ENCODE peak calls at places on chromosomes 4 and X, in six cellular contexts. H, G, O, Y, S and P are unnamed samples.

GRCh38 chr4:66927937-66928336 is 617.4 kb downstream of the CENPC start:
- DNase-seq in H (no peak), G (no peak), O (no peak), Y (no peak), S (no peak), P (no peak)

GRCh38 chr4:71473541-71474240 is 134.9 kb downstream of the SLC4A4 start:
- DNase-seq in H (no peak), G (no peak), O (no peak), Y (no peak), S (no peak), P (no peak)

GRCh38 chrX:103651374-103651773 is 22.6 kb downstream of the TCEAL1 start:
- DNase-seq in H (no peak), G (no peak), O (no peak), Y (no peak), S (no peak), P (no peak)

GRCh38 chr4:166882221-166882620 is 352.1 kb downstream of the SPOCK3 start:
- DNase-seq in H (no peak), G (no peak), O (no peak), Y (no peak), S (no peak), P (no peak)

GRCh38 chrX:105302246-105302645 is 81.8 kb upstream of the TEX13A start:
- DNase-seq in H (no peak), G (no peak), O (no peak), Y (no peak), S (no peak), P (no peak)

GRCh38 chr4:141074098-141074878 is 59.0 kb downstream of the RNF150 start:
- DNase-seq in H (no peak), G (no peak), O (no peak), Y (no peak), S (no peak), P (no peak)

GRCh38 chr4:139015948-139016451 is 419 bp downstream of the NOCT start:
- DNase-seq in H (no peak), G (no peak), O (peak; percentile 53), Y (peak; percentile 53), S (peak; percentile 92), P (peak; percentile 42)

GRCh38 chr4:38290360-38290759 is 330.2 kb downstream of the PTTG2 start:
- DNase-seq in H (no peak), G (no peak), O (no peak), Y (no peak), S (no peak), P (no peak)

GRCh38 chrX:31376408-31376807 is 304.6 kb upstream of the FTHL17 start:
- DNase-seq in H (no peak), G (no peak), O (no peak), Y (no peak), S (no peak), P (no peak)

GRCh38 chr4:135724426-135724825 is 1522.8 kb upstream of the PABPC4L start:
- DNase-seq in H (no peak), G (no peak), O (no peak), Y (no peak), S (no peak), P (no peak)

GRCh38 chr4:164949448-164950118 is 27.9 kb downstream of the TRIM61 start:
- DNase-seq in H (no peak), G (no peak), O (no peak), Y (no peak), S (no peak), P (no peak)

GRCh38 chrX:119004920-119005524 is 30.6 kb downstream of the LONRF3 start:
- DNase-seq in H (peak; percentile 32), G (peak; percentile 66), O (peak; percentile 54), Y (peak; percentile 50), S (peak; percentile 64), P (peak; percentile 39)

GRCh38 chr4:166301266-166301665 is 428.2 kb downstream of the TLL1 start:
- DNase-seq in H (no peak), G (no peak), O (no peak), Y (no peak), S (no peak), P (no peak)

GRCh38 chrX:49838374-49838773 is 9.3 kb downstream of the PAGE4 start:
- DNase-seq in H (no peak), G (no peak), O (peak; percentile 25), Y (no peak), S (no peak), P (no peak)

GRCh38 chrX:107571296-107571998 is 56.9 kb upstream of the PRPS1 start:
- DNase-seq in H (no peak), G (no peak), O (peak; percentile 24), Y (no peak), S (no peak), P (no peak)

GRCh38 chrX:68504237-68504636 is 5.4 kb downstream of the YIPF6 start:
- DNase-seq in H (no peak), G (no peak), O (no peak), Y (no peak), S (no peak), P (no peak)

GRCh38 chrX:132488092-132488749 is 617 bp downstream of the MBNL3 start:
- DNase-seq in H (no peak), G (no peak), O (no peak), Y (no peak), S (no peak), P (no peak)

GRCh38 chr4:74934016-74934821 is 1.3 kb downstream of the PARM1 start:
- DNase-seq in H (peak; percentile 35), G (peak; percentile 69), O (peak; percentile 21), Y (peak; percentile 64), S (peak; percentile 58), P (peak; percentile 22)

GRCh38 chr4:183326853-183327252 is 4.6 kb upstream of the CLDN24 start:
- DNase-seq in H (no peak), G (no peak), O (no peak), Y (no peak), S (no peak), P (no peak)

GRCh38 chr4:62917649-62918048 is 1491.6 kb downstream of the TECRL start:
- DNase-seq in H (no peak), G (no peak), O (no peak), Y (no peak), S (no peak), P (no peak)

GRCh38 chr4:185119927-185120630 is 23.0 kb upstream of the SLC25A4 start:
- DNase-seq in H (no peak), G (no peak), O (no peak), Y (no peak), S (no peak), P (no peak)

GRCh38 chr4:89598602-89599001 is 238.4 kb downstream of the SNCA start:
- DNase-seq in H (no peak), G (no peak), O (no peak), Y (no peak), S (no peak), P (no peak)

GRCh38 chr4:173535932-173536331 is 5.9 kb upstream of the HAND2 start:
- DNase-seq in H (no peak), G (no peak), O (no peak), Y (no peak), S (no peak), P (no peak)

GRCh38 chr4:173537628-173538147 is 7.7 kb upstream of the HAND2 start:
- DNase-seq in H (no peak), G (no peak), O (no peak), Y (no peak), S (no peak), P (no peak)

GRCh38 chr4:173538148-173538902 is 8.3 kb upstream of the HAND2 start:
- DNase-seq in H (no peak), G (peak; percentile 46), O (no peak), Y (no peak), S (peak; percentile 84), P (peak; percentile 75)

GRCh38 chr4:173535165-173535737 is 5.2 kb upstream of the HAND2 start:
- DNase-seq in H (no peak), G (no peak), O (no peak), Y (no peak), S (no peak), P (no peak)

GRCh38 chr4:173536808-173537429 is 6.9 kb upstream of the HAND2 start:
- DNase-seq in H (no peak), G (no peak), O (no peak), Y (no peak), S (no peak), P (peak; percentile 43)
- TF ChIP-seq CTCF in H (no peak), G (no peak), O (no peak), Y (no peak), S (no peak), P (peak; percentile 18)

GRCh38 chr4:6031831-6032230 is 13.6 kb upstream of the C4orf50 start:
- DNase-seq in H (no peak), G (no peak), O (no peak), Y (no peak), S (no peak), P (no peak)
- H3K4me1 ChIP-seq in H (no peaks in the 10 kb centered on the region), G (no peaks in the 10 kb centered on the region), O (no peaks in the 10 kb centered on the region), Y (peaks cover 5% of the 10 kb centered on the region), S (no peaks in the 10 kb centered on the region), P (no peaks in the 10 kb centered on the region)

DNA sequence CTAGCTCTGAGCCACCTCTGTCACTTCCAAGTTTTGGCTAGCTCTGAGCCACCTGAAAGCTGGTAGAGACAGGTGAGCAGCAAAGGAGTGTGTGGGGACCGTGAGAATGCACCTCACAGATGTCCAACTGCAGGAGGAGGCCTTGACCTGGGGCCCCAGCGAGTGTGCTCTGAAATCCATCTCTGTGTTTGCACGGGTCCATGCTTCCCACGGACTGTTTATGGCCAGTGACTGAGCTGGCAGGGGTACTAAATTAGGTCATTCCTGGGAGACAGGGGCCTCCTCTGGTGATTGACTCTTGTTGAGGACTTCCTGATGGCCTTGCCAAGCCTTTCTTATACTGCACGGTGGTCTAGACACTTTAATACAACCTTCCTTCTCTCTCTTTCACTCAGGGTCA is 36.3 kb upstream of the MAMLD1 start:
- DNase-seq in H (no peak), G (no peak), O (no peak), Y (no peak), S (no peak), P (no peak)
- H3K36me3 ChIP-seq in H (no peaks in the 10 kb centered on the region), G (no peaks in the 10 kb centered on the region), O (no peaks in the 10 kb centered on the region), Y (no peaks in the 10 kb centered on the region), S (no peaks in the 10 kb centered on the region), P (no peaks in the 10 kb centered on the region)

DNA sequence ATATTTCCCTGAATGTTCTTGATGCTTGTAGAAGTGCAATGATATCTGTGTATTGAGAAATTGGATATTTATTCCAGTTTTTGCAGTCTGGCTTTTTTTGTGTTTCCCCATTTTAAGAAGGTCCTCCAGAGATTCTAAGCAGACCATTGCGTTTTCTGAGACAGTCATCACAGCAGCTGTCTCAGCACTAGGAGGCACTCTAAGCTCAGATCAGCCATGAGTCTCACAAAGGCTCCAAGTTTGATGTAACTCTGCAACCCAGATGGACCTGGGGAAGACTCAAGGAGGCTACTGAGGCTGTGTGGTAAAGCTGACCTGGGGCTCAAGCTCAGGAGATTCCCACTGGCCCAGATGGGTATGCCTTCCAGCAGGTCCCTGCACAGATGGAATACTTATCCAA is 89.3 kb upstream of the CYLC1 start:
- DNase-seq in H (no peak), G (no peak), O (no peak), Y (no peak), S (no peak), P (no peak)
- TF ChIP-seq CTCF in H (no peak), G (no peak), O (no peak), Y (no peak), S (no peak), P (no peak)